ENCODE peak calls at places on chromosomes 11 and 22, in ten cellular contexts. C is type B pancreatic cell; Z is GM10248; O is CD8-positive, alpha-beta T cell; N is glutamatergic neuron; D is AG04450; P is GM12864; E is HFF-Myc; A is nephron progenitor cell; R is coronary artery. L is an unnamed sample.

GRCh38 chr11:126160345-126161145 is 50.9 kb downstream of the RPUSD4 start:
- DNase-seq in C (no peak), Z (no peak), O (no peak), N (no peak), D (no peak), P (no peak), E (no peak), A (no peak), R (no peak), L (no peak)

GRCh38 chr11:73978576-73979086 is 4.0 kb downstream of the UCP2 start:
- DNase-seq in C (no peak), Z (no peak), O (no peak), N (no peak), D (no peak), P (no peak), E (no peak), A (no peak), R (no peak), L (no peak)

GRCh38 chr11:38646382-38646781 is 2048.3 kb upstream of the RAG2 start:
- DNase-seq in C (no peak), Z (no peak), O (no peak), N (no peak), D (no peak), P (no peak), E (no peak), A (no peak), R (no peak), L (no peak)

GRCh38 chr22:40498454-40499186 is 128.2 kb downstream of the SGSM3 start:
- DNase-seq in C (no peak), Z (no peak), O (no peak), N (no peak), D (peak; percentile 89), P (peak; percentile 21), E (peak; percentile 80), A (no peak), R (no peak), L (no peak)

GRCh38 chr11:24356501-24356900 is 140.4 kb upstream of the LUZP2 start:
- DNase-seq in C (no peak), Z (no peak), O (no peak), N (no peak), D (no peak), P (no peak), E (no peak), A (no peak), R (no peak), L (no peak)

GRCh38 chr11:10076458-10077141 is 217.4 kb downstream of the SBF2 start:
- DNase-seq in C (no peak), Z (peak; percentile 60), O (no peak), N (peak; percentile 67), D (no peak), P (peak; percentile 24), E (no peak), A (peak; percentile 31), R (no peak), L (peak; percentile 46)

GRCh38 chr11:40125054-40125453 is 1334.4 kb downstream of the LRRC4C start:
- DNase-seq in C (no peak), Z (no peak), O (no peak), N (no peak), D (no peak), P (no peak), E (no peak), A (no peak), R (no peak), L (no peak)

GRCh38 chr11:111672949-111673348 is 70.7 kb downstream of the SIK2 start:
- DNase-seq in C (no peak), Z (no peak), O (no peak), N (no peak), D (no peak), P (no peak), E (no peak), A (no peak), R (no peak), L (no peak)

GRCh38 chr11:95791385-95792033 is 1.2 kb downstream of the CEP57 start:
- DNase-seq in C (no peak), Z (no peak), O (no peak), N (no peak), D (no peak), P (no peak), E (no peak), A (no peak), R (no peak), L (no peak)

GRCh38 chr11:842370-843002 is at the start of the genes POLR2L and TSPAN4:
- DNase-seq in C (peak; percentile 91), Z (peak; percentile 94), O (peak; percentile 84), N (peak; percentile 94), D (peak; percentile 68), P (peak; percentile 55), E (peak; percentile 62), A (peak; percentile 91), R (peak; percentile 94), L (peak; percentile 95)

GRCh38 chr11:45646275-45646970 is 19.0 kb downstream of the CHST1 start:
- DNase-seq in C (no peak), Z (no peak), O (no peak), N (no peak), D (no peak), P (no peak), E (no peak), A (no peak), R (no peak), L (peak; percentile 38)

GRCh38 chr11:21888814-21889213 is 304.1 kb upstream of the ANO5 start:
- DNase-seq in C (no peak), Z (no peak), O (no peak), N (no peak), D (no peak), P (no peak), E (no peak), A (no peak), R (no peak), L (no peak)

GRCh38 chr11:4072668-4073285 is 21.8 kb upstream of the RRM1 start:
- DNase-seq in C (no peak), Z (peak; percentile 62), O (peak; percentile 35), N (no peak), D (peak; percentile 52), P (peak; percentile 49), E (peak; percentile 63), A (peak; percentile 45), R (no peak), L (peak; percentile 71)

GRCh38 chr22:33030923-33031525 is 27.2 kb downstream of the SYN3 start:
- DNase-seq in C (no peak), Z (no peak), O (no peak), N (no peak), D (no peak), P (no peak), E (no peak), A (no peak), R (no peak), L (no peak)

GRCh38 chr11:106552694-106553203 is 465.5 kb downstream of the GUCY1A2 start:
- DNase-seq in C (no peak), Z (no peak), O (no peak), N (no peak), D (no peak), P (no peak), E (no peak), A (no peak), R (no peak), L (no peak)

GRCh38 chr11:130449996-130450419 is 1.6 kb downstream of the ADAMTS15 start:
- DNase-seq in C (peak; percentile 83), Z (no peak), O (no peak), N (peak; percentile 70), D (no peak), P (no peak), E (no peak), A (peak; percentile 80), R (peak; percentile 94), L (no peak)

GRCh38 chr11:69409812-69410645 is 71.4 kb upstream of the LINC01488 start:
- DNase-seq in C (no peak), Z (no peak), O (no peak), N (no peak), D (no peak), P (no peak), E (no peak), A (no peak), R (no peak), L (no peak)

GRCh38 chr11:3929689-3930088 is 74.2 kb downstream of the STIM1 start:
- DNase-seq in C (no peak), Z (no peak), O (no peak), N (no peak), D (no peak), P (no peak), E (no peak), A (no peak), R (no peak), L (no peak)

GRCh38 chr11:128551641-128552335 is 35.6 kb downstream of the ETS1 start:
- DNase-seq in C (no peak), Z (peak; percentile 50), O (no peak), N (no peak), D (no peak), P (peak; percentile 97), E (no peak), A (no peak), R (no peak), L (peak; percentile 50)

DNA sequence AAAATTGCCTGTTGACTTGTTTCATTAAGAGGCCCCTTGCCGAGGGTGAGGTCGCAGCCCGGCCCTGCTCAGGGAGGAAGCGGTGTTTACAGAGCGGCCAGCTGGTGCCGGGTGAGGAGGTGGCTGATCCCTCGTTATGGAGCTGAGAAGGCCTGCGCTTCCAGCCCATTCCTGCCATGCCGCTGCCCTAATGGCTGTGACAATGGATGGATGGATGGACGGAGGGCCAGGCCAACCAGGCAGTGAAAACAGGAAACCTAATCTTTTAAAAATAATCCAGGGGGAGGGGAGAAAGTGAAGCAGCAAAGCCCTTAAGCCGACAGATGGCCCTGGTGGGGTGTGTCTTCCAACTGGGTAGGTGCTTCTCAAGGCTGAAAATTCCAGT is 38.5 kb downstream of the BCR start:
- DNase-seq in C (no peak), Z (no peak), O (no peak), N (peak; percentile 78), D (no peak), P (no peak), E (no peak), A (peak; percentile 78), R (no peak), L (no peak)
- TF ChIP-seq CTCF in C (no peak), Z (no peak), O (no peak), N (no peak), D (no peak), P (no peak), E (no peak), A (no peak), R (no peak), L (no peak)

GRCh38 chr22:19756288-19757128 is 4.1 kb upstream of the TBX1 start:
- DNase-seq in C (no peak), Z (peak; percentile 80), O (peak; percentile 55), N (no peak), D (no peak), P (no peak), E (no peak), A (peak; percentile 65), R (no peak), L (peak; percentile 86)
- TF ChIP-seq CTCF in C (peak; percentile 54), Z (peak; percentile 64), O (peak; percentile 37), N (peak; percentile 28), D (peak; percentile 40), P (peak; percentile 56), E (peak; percentile 52), A (peak; percentile 22), R (no peak), L (peak; percentile 62)

GRCh38 chr11:114159802-114160588 is 100.5 kb downstream of the ZBTB16 start:
- DNase-seq in C (peak; percentile 94), Z (no peak), O (peak; percentile 98), N (peak; percentile 70), D (peak; percentile 71), P (no peak), E (peak; percentile 86), A (peak; percentile 63), R (peak; percentile 99), L (peak; percentile 28)
- TF ChIP-seq CTCF in C (peak; percentile 31), Z (no peak), O (no peak), N (no peak), D (no peak), P (no peak), E (no peak), A (no peak), R (no peak), L (no peak)

GRCh38 chr11:67054851-67055523 is 1.7 kb upstream of the RHOD start:
- DNase-seq in C (peak; percentile 80), Z (no peak), O (no peak), N (no peak), D (no peak), P (no peak), E (no peak), A (no peak), R (no peak), L (peak; percentile 64)
- TF ChIP-seq CTCF in C (no peak), Z (no peak), O (no peak), N (no peak), D (no peak), P (no peak), E (no peak), A (no peak), R (no peak), L (no peak)